ENCODE peak calls at places on chromosome 2, in nine cellular contexts. G is lower lobe of right lung, Z is heart left ventricle, O is colonic mucosa, A is H9, H is prostate gland, K is DND-41, X is IMR-90, Q is spleen. W is an unnamed sample. For H3K4me1, the result is how much of the 10 kb centered on the place peaks cover.

GRCh38 chr2:230944123-230944653 is 19.1 kb upstream of the GPR55 start:
- DNase-seq in H (no peak), K (no peak), X (no peak), G (no peak), Z (no peak), O (no peak), Q (no peak), A (no peak), W (no peak)

GRCh38 chr2:31071741-31072140 is 66.5 kb downstream of the GALNT14 start:
- DNase-seq in K (no peak), O (no peak), G (no peak), A (no peak), H (no peak), X (no peak), Q (no peak), Z (no peak), W (no peak)

GRCh38 chr2:174023591-174024523 is 58.7 kb upstream of the SP3 start:
- DNase-seq in Z (peak), Q (peak), K (no peak), O (no peak), H (peak), A (peak), X (peak), G (peak), W (no peak)

GRCh38 chr2:176553685-176554106 is 284.5 kb downstream of the MTX2 start:
- DNase-seq in X (peak), H (peak), K (peak), G (peak), A (peak), O (peak), Q (peak), Z (peak), W (peak)

GRCh38 chr2:217785544-217786045 is 217.2 kb downstream of the TNS1 start:
- DNase-seq in X (peak), Z (peak), A (peak), O (peak), Q (peak), H (peak), G (peak), K (peak), W (peak)

GRCh38 chr2:112881217-112882000 is 29.6 kb upstream of the IL37 start:
- DNase-seq in O (no peak), G (peak), X (peak), A (no peak), Z (no peak), Q (peak), H (no peak), K (no peak), W (no peak)

GRCh38 chr2:71503827-71504226 is 50.5 kb downstream of the DYSF start:
- DNase-seq in H (no peak), Z (peak), X (no peak), Q (peak), A (no peak), G (no peak), O (no peak), K (no peak), W (no peak)

GRCh38 chr2:12424219-12424618 is 292.5 kb upstream of the TRIB2 start:
- DNase-seq in O (no peak), Q (no peak), Z (no peak), G (no peak), X (no peak), H (no peak), A (no peak), K (no peak), W (no peak)

GRCh38 chr2:26900831-26901321 is 52.9 kb downstream of the DPYSL5 start:
- DNase-seq in H (no peak), O (no peak), Q (no peak), A (no peak), G (no peak), K (no peak), Z (no peak), X (no peak), W (no peak)

GRCh38 chr2:102278720-102279390 is 32.5 kb upstream of the IL1RL1 start:
- DNase-seq in H (no peak), G (no peak), K (no peak), Z (no peak), Q (no peak), O (no peak), X (peak), A (no peak), W (no peak)

GRCh38 chr2:152243723-152244122 is 68.2 kb upstream of the STAM2 start:
- DNase-seq in A (no peak), K (no peak), O (no peak), X (no peak), Z (no peak), H (no peak), G (no peak), Q (no peak), W (no peak)

GRCh38 chr2:88669371-88670214 is 21.9 kb upstream of the RPIA start:
- DNase-seq in Z (no peak), Q (no peak), K (no peak), H (peak), A (peak), O (peak), X (peak), G (no peak), W (no peak)

GRCh38 chr2:33158482-33159003 is 211.8 kb downstream of the LTBP1 start:
- DNase-seq in A (no peak), X (peak), G (no peak), Q (no peak), H (no peak), K (no peak), Z (no peak), O (no peak), W (no peak)

GRCh38 chr2:240557808-240558207 is at the start of gene ANKMY1:
- DNase-seq in K (no peak), A (peak), H (peak), X (peak), O (peak), G (peak), Z (peak), Q (peak), W (peak)

GRCh38 chr2:85956647-85957039 is 67.9 kb upstream of the ST3GAL5 start:
- DNase-seq in A (no peak), O (no peak), K (no peak), X (no peak), G (no peak), Z (no peak), H (no peak), Q (no peak), W (no peak)

GRCh38 chr2:124254621-124255020 is 229.5 kb downstream of the CNTNAP5 start:
- DNase-seq in G (no peak), Q (no peak), H (no peak), X (peak), A (no peak), O (no peak), Z (no peak), K (no peak), W (no peak)

GRCh38 chr2:73944714-73945113 is 18.0 kb downstream of the DGUOK start:
- DNase-seq in G (no peak), Z (no peak), H (no peak), X (no peak), A (no peak), O (no peak), K (no peak), Q (no peak), W (no peak)

GRCh38 chr2:1816414-1816911 is 72.1 kb upstream of the PXDN start:
- DNase-seq in X (peak), Z (no peak), Q (no peak), O (no peak), K (no peak), H (peak), A (no peak), G (no peak), W (no peak)

GRCh38 chr2:45889620-45890019 is 238.1 kb downstream of the PRKCE start:
- DNase-seq in Z (no peak), G (no peak), O (no peak), Q (no peak), A (no peak), H (no peak), K (no peak), X (no peak), W (no peak)

GRCh38 chr2:143513081-143513480 is 383.9 kb downstream of the ARHGAP15 start:
- DNase-seq in X (peak), Z (peak), Q (no peak), H (no peak), G (no peak), A (peak), O (no peak), K (peak), W (no peak)

GRCh38 chr2:39608690-39609457 is 56.8 kb upstream of the TMEM178A start:
- DNase-seq in H (no peak), A (no peak), O (no peak), K (no peak), Q (no peak), X (no peak), G (no peak), Z (no peak), W (no peak)

GRCh38 chr2:218671077-218671653 is 637 bp downstream of the RNF25 start:
- DNase-seq in Z (no peak), O (no peak), A (no peak), Q (no peak), H (no peak), K (no peak), X (peak), G (no peak), W (no peak)

GRCh38 chr2:40118622-40119021 is 333.3 kb downstream of the SLC8A1 start:
- DNase-seq in Z (no peak), A (no peak), O (peak), G (no peak), Q (no peak), X (no peak), K (no peak), H (no peak), W (no peak)

GRCh38 chr2:79984476-79984875 is 320.1 kb downstream of the LRRTM1 start:
- DNase-seq in X (peak), K (no peak), Z (no peak), H (no peak), A (no peak), Q (no peak), O (no peak), G (no peak), W (no peak)

GRCh38 chr2:232776435-232776834 is at the start of gene KCNJ13:
- DNase-seq in X (peak), A (no peak), H (no peak), Z (no peak), K (no peak), O (no peak), G (no peak), Q (no peak), W (no peak)

GRCh38 chr2:95058989-95059601 is 33.6 kb downstream of the MAL start:
- DNase-seq in A (no peak), G (no peak), H (no peak), Z (peak), X (no peak), O (no peak), K (no peak), Q (peak), W (peak)

GRCh38 chr2:112880696-112881095 is 30.3 kb upstream of the IL37 start:
- DNase-seq in O (no peak), H (no peak), Q (no peak), Z (no peak), X (peak), K (no peak), G (no peak), A (no peak), W (no peak)

GRCh38 chr2:113138428-113139322 is 11.3 kb downstream of the IL1RN start:
- DNase-seq in H (peak), Z (no peak), K (peak), G (no peak), O (peak), Q (no peak), A (no peak), X (peak), W (no peak)

DNA sequence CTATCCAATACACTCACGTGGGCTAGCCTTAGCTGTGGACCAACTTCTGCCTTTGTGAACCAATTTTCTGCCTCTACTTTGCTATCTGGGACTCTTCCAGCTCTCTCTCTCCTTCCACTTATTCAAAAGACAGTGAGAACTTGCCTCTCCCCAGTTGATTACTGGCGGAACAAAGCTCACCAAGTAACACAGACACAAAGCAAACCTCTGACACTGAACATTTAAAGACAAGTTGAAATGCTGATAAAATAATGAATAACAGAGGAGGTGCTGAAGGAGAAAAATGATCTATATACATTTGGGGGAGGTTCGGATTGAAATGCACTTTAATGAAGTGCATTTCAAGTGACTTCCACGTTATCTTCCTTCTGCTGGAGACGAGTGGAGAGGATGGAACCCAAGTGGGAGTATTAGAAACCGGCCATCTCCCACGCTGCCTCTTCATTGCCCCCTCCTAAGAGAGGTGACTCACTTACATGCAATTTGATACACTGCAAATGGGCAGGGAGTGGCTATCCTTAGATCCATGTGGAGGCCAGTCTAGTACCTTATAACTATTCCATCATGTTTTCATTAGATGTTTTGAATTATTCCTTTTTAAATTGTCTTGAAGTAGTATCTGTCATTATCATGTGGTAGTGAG is 6.1 kb upstream of the GLI2 start:
- DNase-seq in G (no peak), A (peak), O (no peak), K (no peak), H (no peak), Q (peak), Z (no peak), X (peak), W (no peak)
- TF ChIP-seq CTCF in G (no peak), A (no peak), O (no peak), K (no peak), H (no peak), Q (no peak), Z (no peak), X (no peak), W (no peak)

GRCh38 chr2:55887906-55888625 is 35.5 kb downstream of the EFEMP1 start:
- DNase-seq in O (no peak), G (no peak), K (no peak), H (no peak), X (peak), A (no peak), Z (no peak), Q (no peak), W (no peak)

GRCh38 chr2:55887351-55887750 is 36.2 kb downstream of the EFEMP1 start:
- DNase-seq in G (no peak), X (peak), K (no peak), H (no peak), O (no peak), Q (no peak), Z (no peak), A (no peak), W (no peak)

GRCh38 chr2:55894720-55895119 is 28.9 kb downstream of the EFEMP1 start:
- DNase-seq in K (no peak), A (no peak), O (no peak), Q (no peak), Z (no peak), X (no peak), G (no peak), H (no peak), W (no peak)

GRCh38 chr2:55888941-55889340 is 34.6 kb downstream of the EFEMP1 start:
- DNase-seq in K (no peak), Q (no peak), A (no peak), G (no peak), Z (no peak), X (peak), H (no peak), O (no peak), W (no peak)

GRCh38 chr2:55891671-55892071 is 31.9 kb downstream of the EFEMP1 start:
- DNase-seq in X (no peak), Q (no peak), Z (no peak), A (no peak), H (no peak), G (no peak), K (no peak), O (no peak), W (no peak)
- H3K4me1 ChIP-seq in X (under half), Q (under half), Z (under half), A (under half), H (under half), G (under half), K (under half), O (under half), W (under half)

GRCh38 chr2:175418224-175418843 is 236.8 kb upstream of the ATP5MC3 start:
- DNase-seq in A (no peak), X (no peak), H (no peak), Q (no peak), Z (no peak), K (no peak), O (no peak), G (no peak), W (no peak)

DNA sequence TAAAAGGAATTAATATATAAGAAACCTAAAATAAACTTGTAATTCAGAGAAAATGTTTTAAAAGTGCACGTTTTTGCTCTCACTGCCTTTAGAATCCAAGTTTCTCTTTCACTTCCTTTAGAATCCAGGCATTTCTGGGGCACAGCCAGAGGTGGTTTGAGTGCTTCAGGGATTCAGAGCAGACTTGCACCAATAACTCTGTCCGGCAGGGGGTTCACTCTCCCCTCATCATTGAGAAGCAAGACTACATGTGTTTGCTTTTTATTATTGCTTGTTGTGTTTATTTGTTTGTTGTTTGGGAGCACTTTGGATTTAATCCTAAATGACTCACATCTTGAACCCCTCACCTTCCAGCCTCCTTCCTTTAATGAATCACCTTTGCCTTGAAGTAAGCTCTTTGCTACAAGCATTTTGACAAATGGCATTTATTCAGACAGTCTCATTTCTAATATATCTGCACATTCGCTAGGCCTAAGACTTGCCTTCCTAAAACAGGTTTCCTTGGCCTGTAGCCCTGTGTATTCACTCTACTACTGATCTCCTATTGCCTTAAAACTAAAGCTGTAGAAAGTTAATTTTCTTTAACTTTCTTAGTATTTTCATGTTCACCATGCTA is 233.5 kb upstream of the ATP5MC3 start:
- DNase-seq in K (peak), H (peak), G (peak), O (peak), A (peak), X (peak), Z (peak), Q (no peak), W (no peak)
- TF ChIP-seq CTCF in K (peak), H (peak), G (peak), O (peak), A (peak), X (peak), Z (peak), Q (peak), W (peak)

DNA sequence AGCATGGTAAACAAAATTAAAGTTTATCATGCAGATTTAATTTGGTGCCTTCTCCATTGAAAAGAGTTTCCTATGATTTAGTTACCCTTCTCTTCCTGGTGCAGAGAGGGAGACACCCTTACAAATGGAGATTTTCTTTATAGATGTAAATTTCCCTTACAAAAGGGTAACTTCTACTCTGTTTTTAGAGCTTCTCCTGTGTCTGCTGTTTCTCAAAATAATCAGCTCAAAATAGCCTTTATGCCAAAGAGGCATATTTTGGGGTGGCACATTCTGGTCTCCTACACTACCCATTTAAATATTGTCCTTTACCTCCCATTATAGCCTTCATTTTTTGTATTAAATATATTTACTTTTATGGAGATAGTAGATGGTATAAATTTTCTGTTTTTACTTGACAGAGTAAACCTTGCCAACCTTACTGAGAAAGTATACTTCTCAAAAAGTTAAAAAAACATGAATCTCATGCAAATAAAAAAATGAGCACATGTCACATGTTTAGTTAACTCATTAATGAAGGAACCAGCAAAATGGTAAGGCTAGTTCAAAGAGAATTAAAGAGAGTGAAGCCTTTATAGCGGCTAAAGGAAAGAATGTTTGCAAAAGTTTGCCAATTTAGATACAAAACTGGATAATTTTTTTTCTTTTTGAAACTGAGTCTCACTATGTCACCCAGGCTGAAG is 83.3 kb upstream of the MSH6 start:
- DNase-seq in K (no peak), X (no peak), O (no peak), G (no peak), Z (no peak), Q (no peak), A (no peak), H (no peak), W (no peak)
- H3K4me1 ChIP-seq in K (under half), X (under half), O (under half), G (under half), Z (under half), Q (under half), A (under half), H (under half), W (under half)

GRCh38 chr2:70043252-70043875 is 43.9 kb upstream of the PCBP1 start:
- DNase-seq in K (peak), X (no peak), Z (peak), G (peak), Q (peak), O (no peak), H (no peak), A (no peak), W (no peak)
- TF ChIP-seq CTCF in K (no peak), X (no peak), Z (no peak), G (no peak), Q (peak), O (no peak), H (no peak), A (no peak), W (no peak)

GRCh38 chr2:34892286-34892685 is 1293.2 kb upstream of the FAM98A start:
- DNase-seq in X (no peak), A (no peak), K (no peak), H (no peak), Q (no peak), O (no peak), Z (no peak), G (no peak), W (no peak)
- H3K4me1 ChIP-seq in X (under half), A (under half), K (under half), H (under half), Q (under half), O (under half), Z (under half), G (under half), W (under half)

GRCh38 chr2:126657636-126658315 is 1.8 kb downstream of the GYPC start:
- DNase-seq in A (peak), Z (peak), G (peak), Q (peak), O (peak), K (peak), X (peak), H (peak), W (peak)
- TF ChIP-seq CTCF in A (peak), Z (no peak), G (no peak), Q (peak), O (no peak), K (no peak), X (no peak), H (no peak), W (no peak)

GRCh38 chr2:201348758-201349157 is 8.4 kb downstream of the FLACC1 start:
- DNase-seq in X (no peak), O (no peak), H (no peak), G (no peak), Q (no peak), K (no peak), Z (no peak), A (no peak), W (no peak)

GRCh38 chr2:201350879-201351278 is 6.3 kb downstream of the FLACC1 start:
- DNase-seq in O (no peak), H (no peak), K (no peak), X (no peak), G (no peak), Q (no peak), A (no peak), Z (no peak), W (no peak)

GRCh38 chr2:201357216-201357615 is at the start of gene FLACC1:
- DNase-seq in X (peak), Q (no peak), G (no peak), H (no peak), A (peak), O (no peak), K (no peak), Z (peak), W (no peak)

GRCh38 chr2:201349601-201350000 is 7.5 kb downstream of the FLACC1 start:
- DNase-seq in X (no peak), K (no peak), A (no peak), G (no peak), Q (no peak), O (no peak), H (no peak), Z (no peak), W (no peak)

GRCh38 chr2:201353116-201353515 is 4.0 kb downstream of the FLACC1 start:
- DNase-seq in H (no peak), G (no peak), K (no peak), Q (no peak), A (no peak), X (peak), Z (no peak), O (no peak), W (no peak)
- H3K4me1 ChIP-seq in H (under half), G (under half), K (under half), Q (under half), A (under half), X (under half), Z (under half), O (under half), W (under half)

W was measured in Peyer's patch.